ENCODE peak calls at places on chromosome 2, in ten cellular contexts. T is endodermal cell; X is cardiac fibroblast; Q is NCI-H1092 treated with DMSO at 0.1 percent for 48 hours; Z is NCI-H1436; S is ovary; R is G401; J is neural crest cell; B is CD8-positive, alpha-beta memory T cell; O is T-helper 2 cell. K is an unnamed sample.

GRCh38 chr2:224393145-224393544 is 8.8 kb downstream of the FAM124B start:
- DNase-seq in T (no peak), Q (no peak), S (no peak), X (no peak), B (no peak), J (no peak), O (no peak), R (no peak), Z (no peak), K (no peak)

GRCh38 chr2:167342769-167343168 is 454.5 kb downstream of the XIRP2 start:
- DNase-seq in Z (no peak), S (no peak), T (no peak), B (no peak), X (peak), J (no peak), O (no peak), R (peak), Q (no peak), K (no peak)

GRCh38 chr2:226855766-226856165 is 19.9 kb downstream of the RHBDD1 start:
- DNase-seq in B (no peak), R (no peak), Z (no peak), T (no peak), S (no peak), X (no peak), O (no peak), Q (no peak), J (no peak), K (no peak)

GRCh38 chr2:37276291-37276690 is 44.8 kb downstream of the NDUFAF7 start:
- DNase-seq in O (no peak), T (no peak), Q (no peak), B (no peak), Z (no peak), X (no peak), S (no peak), R (no peak), J (no peak), K (no peak)

GRCh38 chr2:3730646-3731045 is 27.3 kb downstream of the DCDC2C start:
- DNase-seq in X (peak), S (no peak), Z (no peak), R (no peak), T (no peak), B (no peak), Q (no peak), J (no peak), O (no peak), K (no peak)

GRCh38 chr2:153287109-153287801 is 191.3 kb downstream of the RPRM start:
- DNase-seq in S (no peak), B (no peak), R (no peak), Z (no peak), X (no peak), Q (no peak), J (peak), T (peak), O (no peak), K (no peak)

GRCh38 chr2:36165132-36165531 is 190.4 kb upstream of the CRIM1 start:
- DNase-seq in Z (no peak), R (no peak), O (no peak), X (no peak), J (no peak), S (no peak), B (no peak), Q (no peak), T (no peak), K (no peak)

GRCh38 chr2:170030040-170030439 is 147.9 kb upstream of the MYO3B start:
- DNase-seq in B (no peak), R (no peak), J (no peak), S (no peak), Q (no peak), T (no peak), O (no peak), Z (no peak), X (peak), K (no peak)

GRCh38 chr2:200655918-200656580 is 70.2 kb downstream of the AOX1 start:
- DNase-seq in Q (no peak), Z (no peak), X (peak), B (no peak), R (no peak), J (no peak), T (no peak), O (no peak), S (no peak), K (no peak)

GRCh38 chr2:69771461-69771860 is 29.5 kb downstream of the ANXA4 start:
- DNase-seq in B (no peak), Q (no peak), J (no peak), X (peak), O (no peak), Z (no peak), S (no peak), R (no peak), T (no peak), K (no peak)

K was measured in frontal cortex.